ENCODE peak calls at places on chromosomes 6 and 20, in eight cellular contexts. I is C1 segment of cervical spinal cord; W is SW 1271; D is adipocyte; P is RPMI7951; Q is effector memory CD8-positive, alpha-beta T cell; E is NCI-H2081; X is endothelial cell. C is an unnamed sample.
A peak's percentile ranks its signal among the peaks of the same experiment; 100 is the strongest.

GRCh38 chr20:43959079-43959919 is 44.6 kb downstream of the TOX2 start:
- DNase-seq in I (no peak), W (no peak), D (no peak), Q (peak; percentile 51), P (peak; percentile 48), E (peak; percentile 26), X (no peak), C (no peak)

GRCh38 chr6:47083586-47084047 is 41.5 kb upstream of the ADGRF1 start:
- DNase-seq in X (no peak), W (no peak), I (peak; percentile 15), P (peak; percentile 99), Q (no peak), E (peak; percentile 92), D (peak; percentile 94), C (peak; percentile 33)

GRCh38 chr20:53898558-53898931 is 171.8 kb downstream of the BCAS1 start:
- DNase-seq in X (no peak), P (no peak), E (no peak), W (no peak), Q (no peak), I (no peak), D (no peak), C (no peak)

GRCh38 chr6:90154666-90155065 is 142.0 kb downstream of the BACH2 start:
- DNase-seq in I (no peak), W (no peak), P (no peak), Q (no peak), D (no peak), E (no peak), X (no peak), C (no peak)

GRCh38 chr20:50250748-50251382 is 60.2 kb downstream of the CEBPB start:
- DNase-seq in P (no peak), I (no peak), X (no peak), D (no peak), W (no peak), E (no peak), Q (no peak), C (no peak)

GRCh38 chr20:25238319-25239037 is 9.4 kb upstream of the PYGB start:
- DNase-seq in I (no peak), Q (no peak), P (peak; percentile 51), W (no peak), X (no peak), E (no peak), D (peak; percentile 76), C (peak; percentile 51)

GRCh38 chr20:34627458-34627857 is 49.4 kb downstream of the PIGU start:
- DNase-seq in W (no peak), I (no peak), Q (no peak), E (no peak), X (no peak), D (no peak), P (no peak), C (no peak)

GRCh38 chr6:90131614-90132423 is 164.8 kb downstream of the BACH2 start:
- DNase-seq in X (no peak), P (peak; percentile 88), I (no peak), E (no peak), W (no peak), Q (no peak), D (peak; percentile 61), C (no peak)

GRCh38 chr20:58231678-58232077 is 3.2 kb upstream of the ANKRD60 start:
- DNase-seq in E (peak; percentile 26), X (no peak), P (peak; percentile 60), D (peak; percentile 64), W (no peak), I (no peak), Q (no peak), C (peak; percentile 62)

GRCh38 chr20:14337400-14338171 is at the start of gene FLRT3:
- DNase-seq in E (peak; percentile 88), I (peak; percentile 65), Q (no peak), X (peak; percentile 76), W (peak; percentile 30), D (peak; percentile 98), P (peak; percentile 70), C (peak; percentile 75)

GRCh38 chr6:2982464-2983121 is 11.2 kb upstream of the SERPINB6 start:
- DNase-seq in P (no peak), E (no peak), D (no peak), I (no peak), Q (no peak), W (no peak), X (no peak), C (peak; percentile 54)

GRCh38 chr6:122956376-122956775 is 39.7 kb upstream of the CLVS2 start:
- DNase-seq in Q (no peak), D (no peak), I (no peak), W (no peak), E (no peak), P (no peak), X (no peak), C (no peak)